ENCODE peak calls at places on chromosomes 4 and X, in six cellular contexts. U, Z, F, H, T and L are unnamed samples.

GRCh38 chr4:153084939-153085630 is 119.2 kb upstream of the TRIM2 start:
- DNase-seq in F (peak), U (peak), H (peak), T (peak), Z (peak), L (peak)

GRCh38 chrX:43003204-43003565 is 225.2 kb upstream of the PPP1R2C start:
- DNase-seq in F (no peak), Z (no peak), U (no peak), T (no peak), H (no peak), L (no peak)

GRCh38 chrX:132740316-132741123 is 217.9 kb downstream of the HS6ST2 start:
- DNase-seq in U (no peak), F (no peak), H (no peak), Z (peak), T (no peak), L (no peak)

GRCh38 chrX:31215277-31215815 is 143.5 kb upstream of the FTHL17 start:
- DNase-seq in F (no peak), Z (no peak), H (no peak), T (no peak), U (no peak), L (no peak)

GRCh38 chrX:43870758-43871419 is 11.4 kb downstream of the MAOB start:
- DNase-seq in Z (no peak), U (no peak), F (peak), T (no peak), H (no peak), L (no peak)

GRCh38 chr4:20137176-20137575 is 114.5 kb upstream of the SLIT2 start:
- DNase-seq in F (no peak), Z (peak), U (no peak), T (no peak), H (no peak), L (no peak)

GRCh38 chr4:155805016-155805415 is 46.2 kb downstream of the GUCY1B1 start:
- DNase-seq in H (no peak), T (no peak), F (no peak), U (no peak), Z (peak), L (no peak)

GRCh38 chr4:141102367-141102766 is 30.9 kb downstream of the RNF150 start:
- DNase-seq in U (no peak), Z (peak), T (peak), F (no peak), H (peak), L (no peak)

GRCh38 chr4:123398151-123398802 is 1.7 kb downstream of the SPRY1 start:
- DNase-seq in Z (peak), H (peak), T (peak), U (peak), F (peak), L (peak)

GRCh38 chr4:1488831-1489638 is 82.8 kb upstream of the NKX1-1 start:
- DNase-seq in H (no peak), U (no peak), T (no peak), F (no peak), Z (no peak), L (no peak)

GRCh38 chr4:1981251-1982055 is 27.3 kb downstream of the NELFA start:
- DNase-seq in F (no peak), Z (peak), U (peak), H (peak), T (no peak), L (no peak)

GRCh38 chrX:142238536-142238935 is 33.4 kb upstream of the MAGEC2 start:
- DNase-seq in Z (no peak), F (no peak), H (no peak), U (no peak), T (no peak), L (no peak)

GRCh38 chrX:44992775-44993174 is 119.8 kb downstream of the KDM6A start:
- DNase-seq in F (no peak), Z (no peak), T (no peak), H (no peak), U (no peak), L (no peak)

GRCh38 chr4:184108006-184108501 is 109.6 kb downstream of the ENPP6 start:
- DNase-seq in Z (no peak), H (no peak), U (no peak), F (no peak), T (no peak), L (no peak)

GRCh38 chr4:3252831-3253641 is 4.1 kb downstream of the MSANTD1 start:
- DNase-seq in Z (no peak), H (no peak), F (peak), T (no peak), U (peak), L (no peak)

GRCh38 chr4:116150152-116150551 is 935.2 kb downstream of the TRAM1L1 start:
- DNase-seq in U (no peak), Z (no peak), H (no peak), F (no peak), T (no peak), L (no peak)

GRCh38 chr4:6965329-6965728 is 55.7 kb downstream of the TBC1D14 start:
- DNase-seq in H (no peak), T (no peak), Z (no peak), F (no peak), U (no peak), L (no peak)

GRCh38 chr4:107304699-107305286 is 268.7 kb upstream of the DKK2 start:
- DNase-seq in H (no peak), T (no peak), F (no peak), U (no peak), Z (no peak), L (no peak)

GRCh38 chr4:3254302-3255131 is 5.6 kb downstream of the MSANTD1 start:
- DNase-seq in U (peak), T (no peak), Z (no peak), F (peak), H (no peak), L (no peak)

GRCh38 chr4:85807247-85807915 is 332.4 kb downstream of the ARHGAP24 start:
- DNase-seq in F (peak), H (peak), U (no peak), Z (peak), T (peak), L (no peak)

GRCh38 chrX:135931644-135932487 is 38.4 kb downstream of the SAGE1 start:
- DNase-seq in Z (peak), T (peak), H (peak), F (peak), U (no peak), L (peak)

GRCh38 chrX:147884958-147885357 is 26.8 kb upstream of the FMR1 start:
- DNase-seq in Z (peak), F (no peak), H (peak), U (no peak), T (peak), L (no peak)

GRCh38 chr4:13248621-13249298 is 235.4 kb downstream of the RAB28 start:
- DNase-seq in Z (peak), F (no peak), U (no peak), H (no peak), T (peak), L (no peak)

GRCh38 chr4:8342651-8343050 is 73.1 kb downstream of the HTRA3 start:
- DNase-seq in H (no peak), Z (no peak), F (peak), T (no peak), U (no peak), L (no peak)

GRCh38 chr4:98938386-98938785 is 9.5 kb upstream of the EIF4E start:
- DNase-seq in T (peak), Z (peak), H (no peak), F (no peak), U (no peak), L (no peak)

GRCh38 chrX:136275553-136275952 is 24.4 kb upstream of the MAP7D3 start:
- DNase-seq in U (no peak), Z (no peak), T (no peak), H (no peak), F (no peak), L (no peak)

GRCh38 chr4:99033956-99034355 is 38.4 kb downstream of the METAP1 start:
- DNase-seq in F (no peak), U (no peak), Z (no peak), T (peak), H (no peak), L (no peak)

GRCh38 chrX:40061871-40062524 is 35.8 kb downstream of the BCOR start:
- DNase-seq in Z (no peak), H (no peak), U (no peak), F (no peak), T (no peak), L (no peak)

GRCh38 chrX:40938418-40938817 is 146.8 kb upstream of the USP9X start:
- DNase-seq in H (peak), T (peak), U (no peak), Z (peak), F (no peak), L (no peak)

GRCh38 chrX:135707880-135708279 is 5.6 kb upstream of the CT45A1 start:
- DNase-seq in F (no peak), T (peak), Z (peak), U (no peak), H (peak), L (peak)

GRCh38 chrX:154368630-154369452 is 5.6 kb downstream of the FLNA start:
- DNase-seq in U (peak), F (peak), Z (peak), H (peak), T (peak), L (peak)

GRCh38 chrX:104565791-104566687 is at the start of gene IL1RAPL2:
- DNase-seq in F (no peak), U (no peak), H (peak), T (peak), Z (peak), L (peak)

GRCh38 chrX:42242044-42242443 is 318.7 kb upstream of the CASK start:
- DNase-seq in Z (no peak), H (no peak), T (no peak), U (no peak), F (no peak), L (no peak)

DNA sequence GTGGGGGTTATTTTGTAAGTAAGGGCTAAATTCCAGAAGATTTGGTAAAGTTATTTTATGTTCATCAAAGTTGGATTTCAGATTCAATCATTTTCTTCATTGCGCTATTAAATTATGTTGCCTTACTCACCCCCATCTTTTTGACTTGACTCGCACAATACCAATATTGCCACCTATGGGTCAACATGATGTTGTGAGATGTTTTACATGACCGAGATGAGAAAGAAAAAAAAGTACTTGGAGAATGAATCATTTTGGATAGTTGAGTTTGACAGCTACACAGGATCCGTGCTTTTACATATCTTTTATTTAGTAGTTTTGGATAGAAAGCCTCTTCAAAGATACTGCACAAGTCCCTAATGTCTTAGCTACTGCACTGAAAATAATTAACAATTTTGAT is 224.2 kb upstream of the EMCN start:
- DNase-seq in T (peak), H (peak), F (no peak), U (no peak), Z (peak), L (no peak)
- TF ChIP-seq CTCF in T (peak), H (peak), F (peak), U (no peak), Z (peak), L (peak)

DNA sequence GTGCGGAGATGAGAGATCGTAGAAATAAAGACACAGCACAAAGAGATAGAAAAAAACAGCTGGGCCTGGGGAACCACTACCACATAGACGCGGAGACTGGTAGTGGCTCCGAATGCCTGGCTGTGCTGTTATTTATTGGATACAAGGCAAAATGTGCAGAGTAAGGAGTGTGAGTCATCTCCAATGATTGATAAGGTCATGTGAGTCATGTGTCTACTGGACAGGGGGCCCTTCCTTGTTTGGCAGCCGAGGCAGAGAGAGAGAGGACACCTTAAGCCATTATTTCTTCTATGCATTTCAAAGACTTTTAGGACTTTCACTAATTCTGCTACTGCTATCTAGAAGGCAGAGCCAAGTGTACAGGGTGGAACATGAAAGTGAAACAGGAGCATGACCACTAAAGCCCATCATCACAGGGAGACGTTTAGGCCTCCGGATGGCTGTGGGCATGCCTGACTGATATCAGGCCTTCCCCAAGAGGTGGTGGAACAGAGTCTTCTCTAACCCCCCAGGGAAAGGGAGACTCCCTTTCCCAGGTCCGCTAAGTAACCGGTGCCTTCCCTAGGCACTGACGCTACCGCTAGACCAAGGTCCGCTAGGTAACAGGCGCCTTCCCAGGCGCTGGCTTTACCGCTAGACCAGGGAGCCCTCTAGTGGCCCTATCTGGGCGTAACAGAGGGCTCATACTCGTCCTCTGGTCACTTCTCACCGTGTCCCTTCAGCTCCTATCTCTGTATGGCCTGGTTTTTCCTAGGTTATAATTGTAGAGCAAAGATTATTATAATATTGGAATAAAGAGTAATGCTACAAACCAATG is 921.5 kb upstream of the PCDH10 start:
- DNase-seq in Z (peak), T (peak), U (no peak), H (peak), F (no peak), L (no peak)
- TF ChIP-seq CTCF in Z (peak), T (peak), U (no peak), H (peak), F (peak), L (peak)

GRCh38 chrX:68822641-68823410 is 6.0 kb upstream of the EFNB1 start:
- DNase-seq in H (peak), F (peak), Z (peak), T (peak), U (no peak), L (peak)

GRCh38 chrX:68824565-68825125 is 4.2 kb upstream of the EFNB1 start:
- DNase-seq in T (no peak), F (no peak), U (no peak), Z (no peak), H (no peak), L (no peak)

GRCh38 chrX:68823413-68824151 is 5.2 kb upstream of the EFNB1 start:
- DNase-seq in H (no peak), F (no peak), T (no peak), U (no peak), Z (no peak), L (no peak)

GRCh38 chrX:68826113-68826980 is 2.5 kb upstream of the EFNB1 start:
- DNase-seq in U (no peak), F (no peak), H (no peak), Z (peak), T (no peak), L (no peak)

DNA sequence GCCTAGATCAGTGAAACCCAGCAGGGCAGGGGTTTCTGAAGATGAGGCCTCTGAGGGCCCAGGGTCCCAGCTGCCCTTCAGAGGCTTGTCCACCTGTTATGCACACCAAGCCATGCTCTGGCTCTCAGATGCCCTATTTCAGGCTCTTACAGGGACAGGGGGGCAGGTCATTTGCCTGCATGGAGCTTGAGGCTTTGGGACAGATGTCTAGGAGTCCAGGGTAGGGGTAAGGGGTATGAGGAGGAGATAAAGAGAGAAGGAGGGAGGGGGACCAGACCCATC is 4.7 kb upstream of the EFNB1 start:
- DNase-seq in Z (no peak), U (no peak), H (no peak), F (no peak), T (no peak), L (no peak)
- TF ChIP-seq CTCF in Z (no peak), U (no peak), H (no peak), F (no peak), T (no peak), L (no peak)

DNA sequence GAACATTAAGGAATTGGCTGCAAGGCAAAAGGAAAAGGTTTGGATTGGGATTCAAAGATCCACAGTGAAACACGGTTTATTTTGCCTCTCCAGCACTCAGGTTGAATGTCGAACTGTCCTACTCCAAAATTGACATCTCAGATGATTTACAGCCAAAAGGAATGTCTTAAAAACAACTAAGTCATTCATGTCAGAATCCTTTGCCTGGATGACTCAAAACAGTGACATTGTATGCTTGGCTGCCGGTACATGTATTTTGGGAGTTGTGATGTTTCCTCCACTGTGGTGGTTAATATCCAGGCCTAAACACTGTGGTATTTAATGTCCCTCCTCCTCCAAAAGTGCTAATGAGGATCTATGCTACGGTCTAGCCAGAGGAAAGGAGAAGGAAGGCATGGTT is 20.8 kb downstream of the PGM2 start:
- DNase-seq in Z (no peak), F (no peak), U (no peak), H (no peak), T (no peak), L (no peak)
- TF ChIP-seq CTCF in Z (no peak), F (no peak), U (no peak), H (no peak), T (no peak), L (no peak)

GRCh38 chr4:67087897-67088296 is 457.4 kb downstream of the CENPC start:
- DNase-seq in U (no peak), Z (peak), F (no peak), H (peak), T (no peak), L (peak)
- TF ChIP-seq CTCF in U (no peak), Z (peak), F (peak), H (peak), T (peak), L (peak)

DNA sequence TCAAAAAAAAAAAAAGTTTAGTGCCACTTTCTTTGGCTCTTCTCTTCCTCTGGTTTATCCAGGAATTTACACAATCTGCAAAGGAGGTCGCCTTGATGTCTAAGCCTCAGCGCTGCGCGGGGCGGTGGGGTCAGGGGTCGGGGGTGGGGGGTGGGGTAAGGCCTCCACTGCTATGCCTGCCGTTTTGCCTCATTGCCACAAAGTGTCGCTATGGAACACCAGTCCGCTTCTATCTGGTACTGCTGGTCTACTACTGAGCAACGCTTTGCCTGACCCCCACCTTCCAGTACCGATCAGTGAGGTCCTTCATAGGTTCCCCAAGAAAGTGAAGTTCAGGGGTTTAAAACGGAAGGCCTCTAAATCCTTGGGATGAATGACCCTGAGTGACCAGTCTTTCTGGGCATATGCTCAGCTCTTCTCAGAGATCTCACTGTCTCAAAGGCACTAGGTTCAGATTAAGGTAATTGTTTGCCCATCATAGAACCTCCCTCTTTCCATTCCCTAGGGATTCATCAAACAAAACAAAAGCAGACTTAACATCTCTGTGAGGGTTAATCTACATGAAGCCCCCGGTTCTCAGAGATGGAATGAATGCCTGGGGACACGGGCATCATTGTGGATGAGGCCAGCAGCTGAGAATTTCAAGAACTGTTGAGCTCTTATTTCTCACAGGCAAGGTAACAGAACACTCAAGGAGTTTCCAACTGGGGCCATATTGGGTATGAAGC is 16.9 kb upstream of the TSR2 start:
- DNase-seq in T (peak), Z (no peak), U (no peak), H (no peak), F (no peak), L (peak)
- TF ChIP-seq CTCF in T (no peak), Z (no peak), U (no peak), H (no peak), F (peak), L (peak)

GRCh38 chr4:41692717-41693345 is 55.7 kb downstream of the PHOX2B start:
- DNase-seq in Z (peak), H (peak), F (peak), T (peak), U (no peak), L (peak)

GRCh38 chr4:41696768-41697167 is 51.8 kb downstream of the PHOX2B start:
- DNase-seq in H (no peak), F (no peak), U (no peak), T (no peak), Z (no peak), L (no peak)

GRCh38 chr4:41687971-41688370 is 60.6 kb downstream of the PHOX2B start:
- DNase-seq in T (no peak), F (no peak), Z (no peak), H (no peak), U (no peak), L (no peak)

GRCh38 chr4:41696131-41696530 is 52.4 kb downstream of the PHOX2B start:
- DNase-seq in F (no peak), U (no peak), H (no peak), Z (peak), T (no peak), L (no peak)

DNA sequence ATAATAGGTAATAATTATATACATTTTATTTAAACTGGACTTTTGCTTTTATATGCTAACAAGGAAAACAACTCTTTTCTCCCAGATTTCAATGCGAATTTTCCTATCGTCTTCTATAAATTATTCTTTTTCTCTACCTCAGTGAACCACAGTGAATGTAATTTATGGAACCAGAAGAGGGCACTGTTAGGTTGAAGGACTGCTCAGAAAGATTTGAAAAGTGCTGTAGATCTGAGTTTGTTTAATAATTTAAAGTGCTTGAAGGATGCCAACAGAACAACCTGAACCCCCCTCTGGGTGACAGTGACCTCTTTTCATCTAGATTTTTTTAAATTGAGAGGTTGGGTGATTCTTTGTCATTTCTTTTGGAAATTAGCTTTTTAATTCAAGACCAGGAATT is 54.9 kb downstream of the PHOX2B start:
- DNase-seq in Z (peak), H (peak), F (no peak), T (peak), U (no peak), L (no peak)
- TF ChIP-seq CTCF in Z (peak), H (peak), F (peak), T (peak), U (no peak), L (peak)